ENCODE peak calls at places on chromosomes 6 and 20, in five cellular contexts. One of them, this sample, is unnamed.
A peak's percentile ranks its signal among the peaks of the same experiment; 100 is the strongest.

GRCh38 chr6:76682842-76683241 is 610.4 kb upstream of the IMPG1 start:
- DNase-seq in fibroblast of lung: peak; percentile 4
- DNase-seq in psoas muscle: no peak
- DNase-seq in upper lobe of right lung: no peak
- DNase-seq in lung: no peak
- DNase-seq in this sample: no peak

GRCh38 chr20:60237981-60238380 is 279.8 kb downstream of the CDH26 start:
- DNase-seq in psoas muscle: no peak
- DNase-seq in fibroblast of lung: no peak
- DNase-seq in upper lobe of right lung: no peak
- DNase-seq in lung: no peak
- DNase-seq in this sample: no peak

GRCh38 chr20:16671753-16672152 is 58.1 kb upstream of the SNRPB2 start:
- DNase-seq in lung: no peak
- DNase-seq in fibroblast of lung: no peak
- DNase-seq in upper lobe of right lung: no peak
- DNase-seq in psoas muscle: no peak
- DNase-seq in this sample: no peak

GRCh38 chr6:125200986-125201385 is 47.4 kb downstream of the TPD52L1 start:
- DNase-seq in psoas muscle: no peak
- DNase-seq in upper lobe of right lung: no peak
- DNase-seq in lung: no peak
- DNase-seq in fibroblast of lung: no peak
- DNase-seq in this sample: no peak

GRCh38 chr6:87504440-87504839 is 31.7 kb downstream of the SLC35A1 start:
- DNase-seq in psoas muscle: no peak
- DNase-seq in lung: no peak
- DNase-seq in upper lobe of right lung: no peak
- DNase-seq in fibroblast of lung: peak; percentile 16
- DNase-seq in this sample: no peak

GRCh38 chr20:53547664-53548239 is 45.9 kb downstream of the ZNF217 start:
- DNase-seq in psoas muscle: no peak
- DNase-seq in upper lobe of right lung: no peak
- DNase-seq in fibroblast of lung: peak; percentile 58
- DNase-seq in lung: peak; percentile 40
- DNase-seq in this sample: peak; percentile 18

GRCh38 chr20:33018169-33018931 is 10.8 kb downstream of the BPIFB2 start:
- DNase-seq in fibroblast of lung: no peak
- DNase-seq in psoas muscle: no peak
- DNase-seq in upper lobe of right lung: no peak
- DNase-seq in lung: no peak
- DNase-seq in this sample: no peak

GRCh38 chr6:155706341-155706740 is 250.7 kb upstream of the NOX3 start:
- DNase-seq in psoas muscle: no peak
- DNase-seq in upper lobe of right lung: no peak
- DNase-seq in lung: no peak
- DNase-seq in fibroblast of lung: peak; percentile 1
- DNase-seq in this sample: no peak

GRCh38 chr6:134240664-134241431 is 77.1 kb downstream of the SGK1 start:
- DNase-seq in psoas muscle: peak; percentile 46
- DNase-seq in lung: peak; percentile 73
- DNase-seq in upper lobe of right lung: peak; percentile 82
- DNase-seq in fibroblast of lung: no peak
- DNase-seq in this sample: peak; percentile 83

GRCh38 chr20:1975251-1975650 is 18.6 kb downstream of the PDYN start:
- DNase-seq in psoas muscle: no peak
- DNase-seq in fibroblast of lung: no peak
- DNase-seq in lung: no peak
- DNase-seq in upper lobe of right lung: no peak
- DNase-seq in this sample: no peak
- H3K27me3 ChIP-seq in psoas muscle: peaks cover 12% of the 10 kb centered on the region
- H3K27me3 ChIP-seq in fibroblast of lung: peaks cover 17% of the 10 kb centered on the region
- H3K27me3 ChIP-seq in lung: no peaks in the 10 kb centered on the region
- H3K27me3 ChIP-seq in upper lobe of right lung: peaks cover 43% of the 10 kb centered on the region
- H3K27me3 ChIP-seq in this sample: peaks cover 71% of the 10 kb centered on the region

GRCh38 chr6:16670183-16670582 is 91.1 kb downstream of the ATXN1 start:
- DNase-seq in lung: peak; percentile 47
- DNase-seq in psoas muscle: peak; percentile 20
- DNase-seq in upper lobe of right lung: peak; percentile 78
- DNase-seq in fibroblast of lung: no peak
- DNase-seq in this sample: no peak
- H3K4me1 ChIP-seq in lung: peaks cover 9% of the 10 kb centered on the region
- H3K4me1 ChIP-seq in psoas muscle: peaks cover 42% of the 10 kb centered on the region
- H3K4me1 ChIP-seq in upper lobe of right lung: peaks cover 39% of the 10 kb centered on the region
- H3K4me1 ChIP-seq in fibroblast of lung: peaks cover 15% of the 10 kb centered on the region
- H3K4me1 ChIP-seq in this sample: peaks cover 16% of the 10 kb centered on the region

GRCh38 chr6:45293306-45293705 is 34.8 kb upstream of the RUNX2 start:
- DNase-seq in lung: no peak
- DNase-seq in psoas muscle: no peak
- DNase-seq in upper lobe of right lung: no peak
- DNase-seq in fibroblast of lung: no peak
- DNase-seq in this sample: no peak

GRCh38 chr6:45299096-45299581 is 29.0 kb upstream of the RUNX2 start:
- DNase-seq in fibroblast of lung: no peak
- DNase-seq in lung: no peak
- DNase-seq in psoas muscle: no peak
- DNase-seq in upper lobe of right lung: no peak
- DNase-seq in this sample: no peak

GRCh38 chr6:45300776-45301175 is 27.4 kb upstream of the RUNX2 start:
- DNase-seq in psoas muscle: no peak
- DNase-seq in lung: no peak
- DNase-seq in fibroblast of lung: no peak
- DNase-seq in upper lobe of right lung: no peak
- DNase-seq in this sample: no peak

GRCh38 chr6:45301348-45302142 is 26.6 kb upstream of the RUNX2 start:
- DNase-seq in upper lobe of right lung: no peak
- DNase-seq in fibroblast of lung: no peak
- DNase-seq in lung: no peak
- DNase-seq in psoas muscle: no peak
- DNase-seq in this sample: no peak

DNA sequence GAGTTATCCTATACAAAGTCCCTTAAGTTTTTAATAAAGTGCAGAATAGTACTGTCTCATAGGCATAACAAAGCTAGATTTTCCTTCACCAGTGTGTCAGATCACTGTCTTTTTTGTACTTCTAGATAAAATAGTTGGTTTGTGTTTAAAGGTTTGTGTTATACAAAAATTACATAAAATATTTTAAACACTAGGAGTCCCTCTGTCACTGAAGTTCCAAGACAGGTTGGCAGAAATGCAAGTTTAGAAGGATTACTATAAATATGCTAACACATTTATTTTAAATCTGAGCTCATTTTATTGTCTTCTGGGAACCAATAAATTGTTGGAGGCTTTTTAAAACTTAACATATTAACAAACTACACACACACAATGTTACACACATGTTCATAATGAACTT is 30.8 kb upstream of the RUNX2 start:
- DNase-seq in fibroblast of lung: no peak
- DNase-seq in lung: no peak
- DNase-seq in upper lobe of right lung: no peak
- DNase-seq in psoas muscle: no peak
- DNase-seq in this sample: no peak
- TF ChIP-seq CTCF in fibroblast of lung: no peak
- TF ChIP-seq CTCF in lung: no peak
- TF ChIP-seq CTCF in upper lobe of right lung: no peak
- TF ChIP-seq CTCF in psoas muscle: no peak
- TF ChIP-seq CTCF in this sample: peak; percentile 12

DNA sequence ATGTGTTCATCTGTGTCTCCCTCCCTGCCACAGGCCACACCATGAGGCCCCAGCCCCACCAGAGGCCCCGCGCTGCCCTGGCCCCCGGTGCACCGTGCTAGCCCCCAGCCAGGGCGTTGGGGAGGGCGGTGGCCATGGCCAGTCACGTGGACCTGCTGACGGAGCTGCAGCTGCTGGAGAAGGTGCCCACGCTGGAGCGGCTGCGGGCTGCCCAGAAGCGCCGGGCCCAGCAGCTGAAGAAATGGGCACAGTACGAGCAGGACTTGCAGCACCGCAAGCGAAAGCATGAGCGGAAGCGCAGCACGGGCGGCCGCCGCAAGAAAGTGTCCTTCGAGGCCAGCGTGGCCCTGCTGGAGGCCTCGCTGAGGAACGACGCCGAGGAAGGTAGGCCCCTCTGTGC is 30.3 kb downstream of the PPP1R16B start:
- DNase-seq in fibroblast of lung: no peak
- DNase-seq in psoas muscle: no peak
- DNase-seq in lung: no peak
- DNase-seq in upper lobe of right lung: no peak
- DNase-seq in this sample: no peak
- H3K27me3 ChIP-seq in fibroblast of lung: no peaks in the 10 kb centered on the region
- H3K27me3 ChIP-seq in psoas muscle: no peaks in the 10 kb centered on the region
- H3K27me3 ChIP-seq in lung: no peaks in the 10 kb centered on the region
- H3K27me3 ChIP-seq in upper lobe of right lung: peaks cover 5% of the 10 kb centered on the region
- H3K27me3 ChIP-seq in this sample: peaks cover 2% of the 10 kb centered on the region

GRCh38 chr6:75333811-75334210 is 49.2 kb upstream of the TMEM30A start:
- DNase-seq in psoas muscle: no peak
- DNase-seq in upper lobe of right lung: no peak
- DNase-seq in fibroblast of lung: no peak
- DNase-seq in lung: no peak
- DNase-seq in this sample: no peak
- H3K4me1 ChIP-seq in psoas muscle: peaks cover 26% of the 10 kb centered on the region
- H3K4me1 ChIP-seq in upper lobe of right lung: no peaks in the 10 kb centered on the region
- H3K4me1 ChIP-seq in fibroblast of lung: peaks cover 2% of the 10 kb centered on the region
- H3K4me1 ChIP-seq in lung: no peaks in the 10 kb centered on the region
- H3K4me1 ChIP-seq in this sample: no peaks in the 10 kb centered on the region

DNA sequence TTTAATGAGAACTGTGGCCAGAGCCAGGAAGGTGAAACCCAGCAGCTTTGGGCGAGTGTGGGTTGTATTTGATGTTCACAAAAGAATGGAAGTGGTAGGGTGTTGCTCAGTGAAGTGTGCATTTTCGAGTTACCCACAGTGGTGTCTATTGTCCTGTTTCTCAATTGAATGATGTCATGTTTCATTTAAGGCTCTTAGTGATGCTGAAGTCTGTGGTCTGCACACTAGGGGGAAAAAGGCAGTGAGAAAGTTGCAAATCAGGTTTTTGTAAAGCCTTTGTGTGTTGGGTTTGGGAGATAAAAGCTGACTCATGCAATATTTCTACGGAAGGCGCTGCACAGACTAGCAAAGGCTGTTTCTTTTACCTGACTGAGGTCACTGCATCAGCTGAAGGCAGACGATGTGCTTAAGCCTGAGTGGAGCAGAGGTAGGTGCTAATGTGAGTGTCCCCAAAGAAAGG is 121.1 kb downstream of the PLEKHG1 start:
- DNase-seq in psoas muscle: no peak
- DNase-seq in fibroblast of lung: peak; percentile 94
- DNase-seq in upper lobe of right lung: no peak
- DNase-seq in lung: no peak
- DNase-seq in this sample: peak; percentile 98
- TF ChIP-seq CTCF in psoas muscle: no peak
- TF ChIP-seq CTCF in fibroblast of lung: no peak
- TF ChIP-seq CTCF in upper lobe of right lung: no peak
- TF ChIP-seq CTCF in lung: no peak
- TF ChIP-seq CTCF in this sample: peak; percentile 55

GRCh38 chr6:95352064-95352463 is 225.3 kb upstream of the MANEA start:
- DNase-seq in upper lobe of right lung: no peak
- DNase-seq in psoas muscle: no peak
- DNase-seq in lung: no peak
- DNase-seq in fibroblast of lung: no peak
- DNase-seq in this sample: peak; percentile 9
- H3K27me3 ChIP-seq in upper lobe of right lung: no peaks in the 10 kb centered on the region
- H3K27me3 ChIP-seq in psoas muscle: no peaks in the 10 kb centered on the region
- H3K27me3 ChIP-seq in lung: no peaks in the 10 kb centered on the region
- H3K27me3 ChIP-seq in fibroblast of lung: no peaks in the 10 kb centered on the region
- H3K27me3 ChIP-seq in this sample: no peaks in the 10 kb centered on the region

GRCh38 chr6:41083072-41083471 is 10.3 kb downstream of the NFYA start:
- DNase-seq in upper lobe of right lung: no peak
- DNase-seq in lung: no peak
- DNase-seq in psoas muscle: no peak
- DNase-seq in fibroblast of lung: no peak
- DNase-seq in this sample: no peak
- H3K4me1 ChIP-seq in upper lobe of right lung: no peaks in the 10 kb centered on the region
- H3K4me1 ChIP-seq in lung: no peaks in the 10 kb centered on the region
- H3K4me1 ChIP-seq in psoas muscle: peaks cover 5% of the 10 kb centered on the region
- H3K4me1 ChIP-seq in fibroblast of lung: no peaks in the 10 kb centered on the region
- H3K4me1 ChIP-seq in this sample: no peaks in the 10 kb centered on the region